ENCODE peak calls at places on chromosomes 1 and 21, in eight cellular contexts. C is fibroblast of the aortic adventitia; B is GM04504; H is amniotic stem cell; F is stimulated activated CD8-positive, alpha-beta memory T cell treated with anti-CD3 and anti-CD28 coated beads, Interleukin-7, amount 100 ng/mL, for 1 hour; V is hippocampal formation; Y is activated CD4-positive, CD25-positive, alpha-beta regulatory T cell treated with anti-CD3 and anti-CD28 coated beads, Interleukin-2, amount 50 U/mL, for 72 hours; W is fibroblast of mammary gland. L is an unnamed sample.
A peak's percentile ranks its signal among the peaks of the same experiment; 100 is the strongest.

GRCh38 chr1:9081473-9081872 is 12.0 kb upstream of the SLC2A5 start:
- DNase-seq in F (no peak), H (no peak), W (no peak), Y (no peak), B (no peak), C (no peak), V (no peak), L (no peak)

GRCh38 chr1:191350938-191351337 is 807.3 kb upstream of the RGS18 start:
- DNase-seq in F (no peak), V (no peak), W (no peak), B (no peak), C (no peak), H (no peak), Y (no peak), L (no peak)

GRCh38 chr1:201904579-201904978 is 15.9 kb downstream of the SHISA4 start:
- DNase-seq in Y (no peak), F (no peak), C (peak; percentile 88), V (no peak), W (peak; percentile 86), H (peak; percentile 80), B (peak; percentile 77), L (peak; percentile 84)

GRCh38 chr1:93662481-93663190 is 19.0 kb downstream of the BCAR3 start:
- DNase-seq in Y (no peak), F (no peak), B (no peak), V (no peak), H (no peak), C (peak; percentile 68), W (peak; percentile 25), L (no peak)

GRCh38 chr1:21261551-21262281 is 28.5 kb downstream of the ECE1 start:
- DNase-seq in H (peak; percentile 93), V (no peak), B (peak; percentile 93), C (peak; percentile 94), Y (no peak), W (peak; percentile 94), F (no peak), L (peak; percentile 89)

GRCh38 chr1:201714542-201715276 is 114.2 kb upstream of the IPO9 start:
- DNase-seq in B (peak; percentile 99), W (peak; percentile 100), C (peak; percentile 99), V (no peak), F (no peak), Y (no peak), H (peak; percentile 99), L (peak; percentile 99)

GRCh38 chr1:94925561-94926364 is 1.1 kb downstream of the CNN3 start:
- DNase-seq in H (peak; percentile 81), B (peak; percentile 60), F (no peak), Y (no peak), W (peak; percentile 71), V (peak; percentile 74), C (peak; percentile 87), L (peak; percentile 54)

GRCh38 chr1:6052543-6053205 is 7.0 kb downstream of the KCNAB2 start:
- DNase-seq in F (no peak), Y (no peak), H (peak; percentile 51), C (peak; percentile 77), W (peak; percentile 64), B (no peak), V (peak; percentile 12), L (no peak)

GRCh38 chr1:109299087-109299983 is 7.5 kb downstream of the MYBPHL start:
- DNase-seq in B (peak; percentile 54), V (peak; percentile 94), Y (no peak), F (no peak), C (peak; percentile 88), H (peak; percentile 61), W (peak; percentile 67), L (peak; percentile 91)

GRCh38 chr1:242467556-242468145 is 56.8 kb downstream of the PLD5 start:
- DNase-seq in Y (no peak), V (peak; percentile 21), H (no peak), F (no peak), C (peak; percentile 31), W (peak; percentile 66), B (peak; percentile 4), L (no peak)

GRCh38 chr1:70847013-70847412 is 200.6 kb downstream of the PTGER3 start:
- DNase-seq in F (no peak), Y (no peak), W (no peak), H (no peak), B (no peak), V (no peak), C (no peak), L (no peak)

GRCh38 chr1:158793604-158794003 is 12.6 kb upstream of the OR6N2 start:
- DNase-seq in C (no peak), Y (no peak), B (no peak), W (no peak), H (no peak), V (no peak), F (no peak), L (no peak)

GRCh38 chr1:58074702-58075578 is 471.6 kb downstream of the OMA1 start:
- DNase-seq in W (no peak), C (no peak), V (no peak), H (no peak), Y (no peak), B (no peak), F (no peak), L (no peak)

GRCh38 chr1:64917328-64917861 is 49.0 kb downstream of the JAK1 start:
- DNase-seq in V (no peak), H (peak; percentile 86), C (peak; percentile 100), B (peak; percentile 98), Y (no peak), W (peak; percentile 99), F (no peak), L (peak; percentile 98)

GRCh38 chr21:44526096-44526997 is 13.6 kb downstream of the KRTAP10-1 start:
- DNase-seq in B (no peak), H (no peak), W (no peak), Y (peak; percentile 8), F (no peak), C (no peak), V (no peak), L (no peak)

GRCh38 chr1:212607206-212607923 is 1.2 kb upstream of the ATF3 start:
- DNase-seq in V (no peak), F (no peak), W (no peak), C (no peak), B (no peak), H (no peak), Y (no peak), L (no peak)

GRCh38 chr1:113935970-113936369 is 6.8 kb downstream of the HIPK1 start:
- DNase-seq in F (no peak), C (no peak), B (no peak), H (no peak), Y (no peak), V (no peak), W (no peak), L (no peak)

GRCh38 chr1:45007311-45007710 is 3.8 kb downstream of the HECTD3 start:
- DNase-seq in H (no peak), B (no peak), F (no peak), Y (no peak), C (no peak), W (no peak), V (no peak), L (no peak)

GRCh38 chr1:39490596-39491145 is 765 bp upstream of the BMP8A start:
- DNase-seq in F (no peak), B (no peak), C (no peak), V (no peak), W (no peak), Y (no peak), H (no peak), L (no peak)

GRCh38 chr1:149888160-149888998 is 11.0 kb upstream of the BOLA1 start:
- DNase-seq in B (peak; percentile 69), F (peak; percentile 38), Y (peak; percentile 66), C (peak; percentile 91), H (peak; percentile 81), W (peak; percentile 91), V (peak; percentile 73), L (no peak)

GRCh38 chr1:28213315-28213714 is 19.5 kb downstream of the DNAJC8 start:
- DNase-seq in F (no peak), W (no peak), C (peak; percentile 27), V (no peak), B (no peak), Y (no peak), H (no peak), L (no peak)

GRCh38 chr1:28950449-28950848 is 36.1 kb downstream of the EPB41 start:
- DNase-seq in H (no peak), C (no peak), V (no peak), W (no peak), B (no peak), F (no peak), Y (no peak), L (no peak)

GRCh38 chr1:198775606-198776005 is 136.8 kb downstream of the PTPRC start:
- DNase-seq in Y (no peak), V (no peak), H (no peak), B (no peak), W (peak; percentile 72), C (peak; percentile 59), F (no peak), L (no peak)

GRCh38 chr21:15978158-15978805 is 248.5 kb downstream of the USP25 start:
- DNase-seq in W (peak; percentile 42), C (peak; percentile 84), F (no peak), H (no peak), B (peak; percentile 10), V (no peak), Y (no peak), L (peak; percentile 17)